ENCODE peak calls at places on chromosomes 16 and 17, in five cellular contexts. A is pancreas, F is ovary, D is mammary epithelial cell, B is SK-N-SH. P is an unnamed sample. For H3K27me3, the result is how much of the 10 kb centered on the place peaks cover.

GRCh38 chr16:3413730-3414379 is 12.8 kb downstream of the ZNF174 start:
- DNase-seq in A (no peak), F (no peak), D (no peak), B (no peak), P (no peak)

GRCh38 chr17:2237521-2237921 is 66.1 kb downstream of the SMG6 start:
- DNase-seq in A (no peak), F (peak), D (peak), B (no peak), P (peak)

GRCh38 chr17:4199818-4200402 is 56.9 kb downstream of the CYB5D2 start:
- DNase-seq in A (no peak), F (no peak), D (peak), B (peak), P (peak)

GRCh38 chr16:75000481-75001081 is 1.8 kb downstream of the ZNRF1 start:
- DNase-seq in A (no peak), F (no peak), D (peak), B (peak), P (peak)

GRCh38 chr16:48156790-48157209 is 1.0 kb upstream of the ABCC12 start:
- DNase-seq in A (peak), F (peak), D (peak), B (peak), P (peak)

GRCh38 chr17:12348476-12348875 is 317.2 kb upstream of the MYOCD start:
- DNase-seq in A (no peak), F (no peak), D (no peak), B (no peak), P (no peak)

GRCh38 chr17:5194346-5194745 is 2.7 kb upstream of the ZNF594 start:
- DNase-seq in A (no peak), F (no peak), D (no peak), B (no peak), P (peak)

GRCh38 chr17:28390984-28391383 is 15.0 kb downstream of the SLC46A1 start:
- DNase-seq in A (no peak), F (peak), D (no peak), B (no peak), P (no peak)

GRCh38 chr16:28567292-28567691 is 13.6 kb downstream of the SGF29 start:
- DNase-seq in A (no peak), F (no peak), D (no peak), B (no peak), P (no peak)

GRCh38 chr17:10809605-10810004 is 5.7 kb upstream of the TMEM238L start:
- DNase-seq in A (no peak), F (no peak), D (no peak), B (no peak), P (no peak)

GRCh38 chr16:50300942-50301625 is 34.7 kb downstream of the ADCY7 start:
- DNase-seq in A (peak), F (no peak), D (no peak), B (peak), P (no peak)

DNA sequence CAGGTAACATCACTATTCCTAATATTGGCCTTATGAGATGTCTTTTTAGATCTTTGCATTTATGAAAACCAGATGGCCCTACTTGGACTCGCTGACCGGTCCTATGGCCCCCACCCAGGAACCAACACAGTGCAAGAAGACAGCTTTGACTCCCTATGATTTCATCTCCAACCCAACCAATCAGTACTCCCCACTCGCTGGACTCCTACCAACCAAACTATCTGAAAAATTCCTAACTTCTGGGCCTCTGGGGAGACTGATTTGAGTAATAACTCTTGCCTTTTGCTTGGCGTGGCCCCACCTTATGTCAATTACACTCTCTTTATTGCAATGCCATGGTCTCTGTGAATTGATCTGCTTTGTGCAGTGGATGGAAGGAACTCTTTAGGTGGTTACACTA is 828.9 kb downstream of the CDH11 start:
- DNase-seq in A (no peak), F (no peak), D (no peak), B (no peak), P (no peak)
- H3K27me3 ChIP-seq in A (under half), F (under half), D (under half), B (under half), P (under half)

GRCh38 chr17:47720196-47720595 is 12.8 kb upstream of the TBX21 start:
- DNase-seq in A (no peak), F (no peak), D (no peak), B (no peak), P (no peak)
- H3K27me3 ChIP-seq in A (under half), F (under half), D (under half), B (half or more), P (under half)

DNA sequence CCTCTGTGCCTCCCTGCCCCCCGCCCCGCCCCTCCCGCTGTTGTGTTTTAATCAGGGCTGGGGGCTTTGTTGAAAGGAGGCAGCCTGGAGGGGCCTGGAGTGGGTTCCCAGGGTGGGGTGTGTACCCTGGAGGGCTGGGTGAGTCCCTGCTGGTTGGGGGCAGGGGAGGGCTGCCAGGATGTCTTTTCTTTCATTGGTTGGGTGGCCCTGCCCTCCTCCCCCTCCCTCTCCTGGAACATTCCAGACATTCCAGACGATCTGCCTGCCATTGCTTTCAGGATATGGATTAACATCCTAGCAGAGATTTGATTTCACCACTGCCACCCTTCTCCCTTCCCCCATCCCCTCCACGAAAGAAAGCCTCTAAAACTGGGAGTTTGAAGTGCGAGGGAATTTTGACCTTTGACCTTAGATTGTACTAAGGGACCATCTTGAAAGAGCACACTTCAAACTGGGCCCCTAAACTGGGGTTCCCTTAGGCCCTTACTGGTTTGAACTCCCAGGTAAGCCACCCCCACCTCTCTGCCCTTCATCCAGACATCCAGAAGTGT is 25.3 kb downstream of the IGF2BP1 start:
- DNase-seq in A (no peak), F (no peak), D (no peak), B (no peak), P (peak)
- H3K27me3 ChIP-seq in A (under half), F (under half), D (under half), B (half or more), P (under half)

GRCh38 chr16:77998350-77999023 is 23.9 kb upstream of the CLEC3A start:
- DNase-seq in A (no peak), F (no peak), D (no peak), B (no peak), P (no peak)
- H3K27me3 ChIP-seq in A (under half), F (under half), D (under half), B (under half), P (under half)

GRCh38 chr17:38601539-38602351 is 4.0 kb downstream of the SRCIN1 start:
- DNase-seq in A (no peak), F (peak), D (no peak), B (peak), P (no peak)

GRCh38 chr17:38604479-38605229 is 1.1 kb downstream of the SRCIN1 start:
- DNase-seq in A (no peak), F (no peak), D (no peak), B (peak), P (no peak)

GRCh38 chr17:38602453-38602852 is 3.3 kb downstream of the SRCIN1 start:
- DNase-seq in A (no peak), F (no peak), D (no peak), B (no peak), P (no peak)

GRCh38 chr17:38603786-38604478 is 1.8 kb downstream of the SRCIN1 start:
- DNase-seq in A (no peak), F (no peak), D (no peak), B (no peak), P (no peak)

DNA sequence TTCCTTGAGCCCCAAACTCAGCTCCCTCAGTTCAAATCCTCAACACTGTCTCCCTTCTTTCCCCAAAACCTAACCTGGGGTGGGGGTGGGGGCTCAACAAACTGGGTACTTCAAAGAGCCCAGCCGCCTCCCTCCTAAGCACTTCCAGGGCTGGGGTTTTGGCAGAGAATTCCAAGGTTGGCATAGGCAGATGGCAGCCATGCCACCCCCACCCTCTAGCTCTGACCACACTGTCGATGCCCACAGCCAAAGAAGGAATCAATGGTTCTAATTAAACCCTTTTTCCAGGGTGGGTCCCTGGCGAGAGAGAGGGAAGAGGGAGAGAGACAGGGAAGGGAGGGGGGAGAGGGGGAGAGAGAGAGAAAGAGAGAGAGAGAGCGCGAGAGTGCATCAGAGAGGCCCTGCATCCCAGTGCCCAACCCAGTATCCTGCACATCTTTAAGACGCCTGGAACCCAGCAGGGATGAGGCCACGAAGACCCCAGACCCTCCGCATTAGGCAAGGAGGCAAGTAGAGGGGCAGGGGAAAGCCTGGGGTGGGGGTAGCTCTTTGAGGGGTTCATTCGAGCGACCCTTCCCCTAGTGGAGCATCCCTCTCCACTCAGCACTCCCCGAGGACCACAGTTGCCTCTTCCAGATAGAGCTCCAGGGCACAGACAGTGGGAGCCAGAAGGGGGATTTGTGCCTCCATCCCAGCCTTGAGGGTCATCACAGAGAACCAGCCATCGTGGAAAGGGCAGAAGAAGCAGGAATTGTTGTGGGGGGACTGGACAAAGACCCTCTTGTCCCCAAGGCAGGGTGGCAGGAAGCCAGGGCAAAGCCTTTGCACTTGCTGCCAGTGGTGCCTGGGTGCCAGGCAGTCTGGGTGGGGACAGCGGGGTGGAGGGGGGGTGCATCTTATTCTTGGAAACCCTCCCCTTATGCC is 2.6 kb downstream of the SRCIN1 start:
- DNase-seq in A (no peak), F (no peak), D (no peak), B (no peak), P (no peak)
- H3K27me3 ChIP-seq in A (under half), F (under half), D (under half), B (under half), P (under half)

DNA sequence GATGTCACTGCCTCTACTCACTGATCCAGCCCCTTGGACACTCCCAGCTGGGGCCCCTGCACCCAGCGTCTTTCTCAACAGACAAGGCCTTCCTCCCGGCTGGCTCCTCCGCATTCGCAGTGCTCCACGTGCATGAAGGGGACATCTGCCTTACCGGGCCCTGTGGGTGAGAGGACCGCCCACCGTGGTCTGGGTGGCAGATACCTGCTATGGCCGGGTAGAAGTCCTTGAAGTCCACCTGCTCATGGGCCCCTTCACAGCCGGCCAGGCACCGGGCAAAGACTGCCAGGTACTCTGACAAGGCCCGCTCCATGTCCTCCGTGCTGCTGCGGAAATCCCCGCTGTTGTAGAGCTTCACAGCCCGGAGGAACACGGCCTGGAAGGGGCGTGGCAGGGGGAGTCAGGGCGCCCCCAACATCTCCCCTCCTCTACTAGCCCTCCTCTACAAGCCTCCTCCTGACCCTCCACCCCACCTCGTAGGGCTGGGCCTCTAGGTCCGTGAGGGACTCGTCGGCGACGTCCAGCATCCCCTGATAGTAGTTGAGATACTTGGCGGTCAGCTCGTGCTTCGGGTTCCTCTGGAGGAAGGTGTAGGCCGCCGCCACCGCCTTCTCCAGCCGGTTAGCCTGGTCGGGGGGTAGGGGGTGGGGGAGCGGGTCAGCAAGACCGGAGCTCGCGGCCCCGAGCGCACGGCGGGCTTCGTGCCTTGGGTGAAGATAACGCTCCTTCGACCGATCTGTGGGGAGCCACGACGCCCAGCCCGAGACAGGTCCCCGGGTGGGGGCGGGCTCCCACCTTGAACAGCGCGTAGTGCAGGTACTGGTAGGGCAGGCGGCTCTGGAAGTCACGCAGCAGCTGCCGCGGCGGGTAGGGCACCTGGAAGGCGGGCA is 845 bp downstream of the P3H4 start:
- DNase-seq in A (peak), F (no peak), D (no peak), B (peak), P (peak)
- H3K27me3 ChIP-seq in A (under half), F (under half), D (under half), B (under half), P (under half)

GRCh38 chr16:86070971-86071370 is 172.0 kb downstream of the IRF8 start:
- DNase-seq in A (no peak), F (no peak), D (no peak), B (no peak), P (no peak)

GRCh38 chr16:86070511-86070910 is 171.5 kb downstream of the IRF8 start:
- DNase-seq in A (no peak), F (no peak), D (no peak), B (no peak), P (no peak)

GRCh38 chr16:86072328-86073102 is 173.6 kb downstream of the IRF8 start:
- DNase-seq in A (peak), F (peak), D (peak), B (peak), P (peak)

GRCh38 chr16:86073103-86073625 is 174.2 kb downstream of the IRF8 start:
- DNase-seq in A (no peak), F (no peak), D (no peak), B (no peak), P (no peak)

GRCh38 chr16:86071611-86072240 is 172.8 kb downstream of the IRF8 start:
- DNase-seq in A (no peak), F (no peak), D (no peak), B (no peak), P (no peak)
- H3K27me3 ChIP-seq in A (under half), F (under half), D (under half), B (half or more), P (under half)

P was measured in MG63.